ENCODE peak calls at places on chromosome 11, in six cellular contexts. Y, P, N, E, F and C are unnamed samples.

GRCh38 chr11:96748639-96749370 is 359.0 kb downstream of the JRKL start:
- DNase-seq in F (no peak), E (peak), P (no peak), N (no peak), Y (peak), C (no peak)

GRCh38 chr11:61870429-61871039 is 20.8 kb downstream of the FADS3 start:
- DNase-seq in E (no peak), Y (no peak), F (no peak), P (no peak), N (no peak), C (no peak)

GRCh38 chr11:92885600-92885999 is 83.9 kb upstream of the MTNR1B start:
- DNase-seq in F (no peak), P (no peak), E (no peak), Y (no peak), N (no peak), C (no peak)

GRCh38 chr11:66218846-66219620 is 49.4 kb upstream of the RAB1B start:
- DNase-seq in N (no peak), Y (no peak), F (no peak), E (no peak), P (no peak), C (no peak)

GRCh38 chr11:126518130-126518995 is 162.9 kb downstream of the ST3GAL4 start:
- DNase-seq in E (no peak), N (no peak), P (no peak), F (no peak), Y (no peak), C (no peak)

GRCh38 chr11:17405232-17406005 is 17.0 kb upstream of the KCNJ11 start:
- DNase-seq in F (no peak), N (peak), P (peak), Y (peak), E (no peak), C (peak)

GRCh38 chr11:112844530-112844929 is 116.7 kb upstream of the NCAM1 start:
- DNase-seq in Y (no peak), F (peak), E (no peak), P (no peak), N (no peak), C (peak)

GRCh38 chr11:2513441-2513840 is 68.6 kb downstream of the KCNQ1 start:
- DNase-seq in Y (no peak), N (no peak), F (no peak), E (no peak), P (no peak), C (no peak)

GRCh38 chr11:19728436-19728835 is 15.8 kb downstream of the NAV2 start:
- DNase-seq in E (no peak), P (no peak), F (no peak), Y (peak), N (no peak), C (no peak)

GRCh38 chr11:8258289-8258688 is 5.4 kb downstream of the LMO1 start:
- DNase-seq in F (no peak), Y (no peak), E (no peak), P (no peak), N (no peak), C (no peak)

GRCh38 chr11:47863189-47863892 is 15.2 kb upstream of the NUP160 start:
- DNase-seq in Y (peak), F (no peak), N (no peak), P (no peak), E (no peak), C (no peak)

GRCh38 chr11:44901782-44902181 is 48.9 kb downstream of the TP53I11 start:
- DNase-seq in E (no peak), F (no peak), P (no peak), N (no peak), Y (no peak), C (no peak)

GRCh38 chr11:127000291-127000968 is at the start of gene KIRREL3:
- DNase-seq in E (peak), F (no peak), N (peak), P (peak), Y (peak), C (no peak)

GRCh38 chr11:60905047-60905446 is 1.3 kb downstream of the PRPF19 start:
- DNase-seq in Y (peak), E (no peak), N (no peak), F (no peak), P (no peak), C (no peak)

GRCh38 chr11:95092549-95093324 is 3.1 kb downstream of the ENDOD1 start:
- DNase-seq in N (no peak), E (peak), P (peak), F (no peak), Y (peak), C (no peak)

GRCh38 chr11:123316003-123316402 is 114.1 kb upstream of the GRAMD1B start:
- DNase-seq in E (no peak), F (no peak), P (no peak), Y (no peak), N (no peak), C (no peak)

GRCh38 chr11:36281850-36282249 is 7.4 kb downstream of the COMMD9 start:
- DNase-seq in P (no peak), F (no peak), Y (no peak), E (no peak), N (no peak), C (no peak)

GRCh38 chr11:79441159-79441875 is 487 bp upstream of the TENM4 start:
- DNase-seq in N (no peak), F (peak), Y (peak), E (no peak), P (no peak), C (peak)

GRCh38 chr11:58829736-58830135 is 14.8 kb downstream of the GLYATL2 start:
- DNase-seq in P (no peak), N (no peak), F (no peak), E (peak), Y (peak), C (no peak)

GRCh38 chr11:107184936-107185335 is 166.7 kb upstream of the GUCY1A2 start:
- DNase-seq in F (no peak), Y (no peak), E (no peak), N (no peak), P (no peak), C (no peak)

GRCh38 chr11:120285256-120285655 is 39.8 kb upstream of the TLCD5 start:
- DNase-seq in N (no peak), P (no peak), F (no peak), E (no peak), Y (no peak), C (no peak)

GRCh38 chr11:4019891-4020290 is 74.7 kb upstream of the RRM1 start:
- DNase-seq in N (no peak), F (no peak), Y (peak), P (no peak), E (no peak), C (no peak)

GRCh38 chr11:13448876-13449275 is 14.1 kb downstream of the BTBD10 start:
- DNase-seq in P (no peak), Y (no peak), N (no peak), F (no peak), E (no peak), C (no peak)

GRCh38 chr11:23010790-23011340 is 150.6 kb upstream of the CCDC179 start:
- DNase-seq in E (no peak), F (no peak), N (no peak), Y (no peak), P (no peak), C (no peak)

GRCh38 chr11:9158898-9159391 is 67.5 kb upstream of the SCUBE2 start:
- DNase-seq in N (no peak), E (no peak), F (no peak), Y (peak), P (no peak), C (no peak)

GRCh38 chr11:4368286-4368685 is at the start of gene OR52B4:
- DNase-seq in E (no peak), N (no peak), P (no peak), F (no peak), Y (no peak), C (no peak)

GRCh38 chr11:43644626-43645299 is 35.8 kb upstream of the HSD17B12 start:
- DNase-seq in E (no peak), P (no peak), F (no peak), N (no peak), Y (no peak), C (no peak)

GRCh38 chr11:121416909-121417567 is 35.1 kb upstream of the SORL1 start:
- DNase-seq in F (no peak), Y (peak), E (peak), P (no peak), N (no peak), C (no peak)

GRCh38 chr11:113242767-113243397 is 71.5 kb upstream of the TTC12 start:
- DNase-seq in N (peak), Y (peak), E (no peak), P (no peak), F (no peak), C (no peak)

GRCh38 chr11:70551323-70552166 is 153.2 kb downstream of the CTTN start:
- DNase-seq in N (no peak), Y (no peak), E (no peak), P (no peak), F (no peak), C (no peak)

GRCh38 chr11:117958949-117959348 is 27.2 kb upstream of the IL10RA start:
- DNase-seq in N (no peak), F (no peak), P (no peak), E (no peak), Y (no peak), C (no peak)

GRCh38 chr11:109071712-109072524 is 350.1 kb upstream of the C11orf87 start:
- DNase-seq in P (no peak), E (no peak), N (no peak), F (no peak), Y (no peak), C (no peak)

GRCh38 chr11:121478895-121479281 is 26.1 kb upstream of the SORL1-AS1 start:
- DNase-seq in P (no peak), E (no peak), Y (no peak), N (no peak), F (no peak), C (no peak)